ENCODE peak calls at places on chromosome 15, in seven cellular contexts. One of them, this sample, is unnamed.

GRCh38 chr15:74320358-74321247 is 46.8 kb downstream of the CYP11A1 start:
- DNase-seq in B cell: peak
- DNase-seq in LoVo: peak
- DNase-seq in RPMI7951: peak
- DNase-seq in memory B cell: peak
- DNase-seq in Caco-2: no peak
- DNase-seq in T1000: peak
- DNase-seq in this sample: no peak

GRCh38 chr15:80536231-80536630 is 132.0 kb downstream of the ARNT2 start:
- DNase-seq in B cell: no peak
- DNase-seq in LoVo: no peak
- DNase-seq in RPMI7951: no peak
- DNase-seq in memory B cell: no peak
- DNase-seq in Caco-2: no peak
- DNase-seq in T1000: no peak
- DNase-seq in this sample: no peak

GRCh38 chr15:101001796-101002195 is 82.6 kb downstream of the LRRK1 start:
- DNase-seq in B cell: no peak
- DNase-seq in LoVo: no peak
- DNase-seq in RPMI7951: no peak
- DNase-seq in memory B cell: no peak
- DNase-seq in Caco-2: no peak
- DNase-seq in T1000: no peak
- DNase-seq in this sample: no peak

GRCh38 chr15:48112242-48112641 is 8.5 kb upstream of the SLC24A5 start:
- DNase-seq in B cell: no peak
- DNase-seq in LoVo: no peak
- DNase-seq in RPMI7951: no peak
- DNase-seq in memory B cell: no peak
- DNase-seq in Caco-2: peak
- DNase-seq in T1000: no peak
- DNase-seq in this sample: no peak

GRCh38 chr15:77417642-77418041 is 2.3 kb downstream of the PEAK1 start:
- DNase-seq in B cell: no peak
- DNase-seq in LoVo: no peak
- DNase-seq in RPMI7951: no peak
- DNase-seq in memory B cell: no peak
- DNase-seq in Caco-2: no peak
- DNase-seq in T1000: no peak
- DNase-seq in this sample: no peak

GRCh38 chr15:33309602-33310276 is 1.0 kb upstream of the RYR3 start:
- DNase-seq in B cell: no peak
- DNase-seq in LoVo: no peak
- DNase-seq in RPMI7951: peak
- DNase-seq in memory B cell: no peak
- DNase-seq in Caco-2: no peak
- DNase-seq in T1000: no peak
- DNase-seq in this sample: peak

GRCh38 chr15:65541231-65541630 is 11.0 kb downstream of the HACD3 start:
- DNase-seq in B cell: no peak
- DNase-seq in LoVo: no peak
- DNase-seq in RPMI7951: no peak
- DNase-seq in memory B cell: no peak
- DNase-seq in Caco-2: no peak
- DNase-seq in T1000: no peak
- DNase-seq in this sample: no peak

GRCh38 chr15:63791236-63791635 is 42.5 kb downstream of the HERC1 start:
- DNase-seq in B cell: no peak
- DNase-seq in LoVo: no peak
- DNase-seq in RPMI7951: no peak
- DNase-seq in memory B cell: no peak
- DNase-seq in Caco-2: no peak
- DNase-seq in T1000: no peak
- DNase-seq in this sample: no peak

GRCh38 chr15:58932791-58933310 is 628 bp downstream of the SLTM start:
- DNase-seq in B cell: no peak
- DNase-seq in LoVo: no peak
- DNase-seq in RPMI7951: peak
- DNase-seq in memory B cell: no peak
- DNase-seq in Caco-2: no peak
- DNase-seq in T1000: no peak
- DNase-seq in this sample: no peak

GRCh38 chr15:76346666-76347506 is 10.3 kb downstream of the ISL2 start:
- DNase-seq in B cell: peak
- DNase-seq in LoVo: no peak
- DNase-seq in RPMI7951: no peak
- DNase-seq in memory B cell: no peak
- DNase-seq in Caco-2: no peak
- DNase-seq in T1000: no peak
- DNase-seq in this sample: no peak

GRCh38 chr15:100869151-100869999 is 10.3 kb upstream of the ALDH1A3 start:
- DNase-seq in B cell: no peak
- DNase-seq in LoVo: no peak
- DNase-seq in RPMI7951: no peak
- DNase-seq in memory B cell: no peak
- DNase-seq in Caco-2: no peak
- DNase-seq in T1000: no peak
- DNase-seq in this sample: no peak

GRCh38 chr15:44710236-44711088 is 661 bp downstream of the PATL2 start:
- DNase-seq in B cell: peak
- DNase-seq in LoVo: no peak
- DNase-seq in RPMI7951: peak
- DNase-seq in memory B cell: peak
- DNase-seq in Caco-2: no peak
- DNase-seq in T1000: no peak
- DNase-seq in this sample: no peak

GRCh38 chr15:35394416-35394815 is 151.5 kb downstream of the DPH6 start:
- DNase-seq in B cell: no peak
- DNase-seq in LoVo: no peak
- DNase-seq in RPMI7951: no peak
- DNase-seq in memory B cell: no peak
- DNase-seq in Caco-2: no peak
- DNase-seq in T1000: no peak
- DNase-seq in this sample: no peak

GRCh38 chr15:50257924-50258323 is 7.6 kb downstream of the HDC start:
- DNase-seq in B cell: no peak
- DNase-seq in LoVo: no peak
- DNase-seq in RPMI7951: peak
- DNase-seq in memory B cell: no peak
- DNase-seq in Caco-2: no peak
- DNase-seq in T1000: no peak
- DNase-seq in this sample: no peak

GRCh38 chr15:51121118-51121517 is 26.4 kb upstream of the TNFAIP8L3 start:
- DNase-seq in B cell: no peak
- DNase-seq in LoVo: peak
- DNase-seq in RPMI7951: peak
- DNase-seq in memory B cell: no peak
- DNase-seq in Caco-2: no peak
- DNase-seq in T1000: peak
- DNase-seq in this sample: no peak

GRCh38 chr15:99618941-99619411 is 53.2 kb downstream of the MEF2A start:
- DNase-seq in B cell: no peak
- DNase-seq in LoVo: no peak
- DNase-seq in RPMI7951: no peak
- DNase-seq in memory B cell: no peak
- DNase-seq in Caco-2: no peak
- DNase-seq in T1000: no peak
- DNase-seq in this sample: no peak

GRCh38 chr15:45648521-45649200 is 13.8 kb downstream of the SQOR start:
- DNase-seq in B cell: no peak
- DNase-seq in LoVo: peak
- DNase-seq in RPMI7951: peak
- DNase-seq in memory B cell: no peak
- DNase-seq in Caco-2: peak
- DNase-seq in T1000: peak
- DNase-seq in this sample: no peak

GRCh38 chr15:79527821-79528220 is 95.7 kb downstream of the MINAR1 start:
- DNase-seq in B cell: no peak
- DNase-seq in LoVo: no peak
- DNase-seq in RPMI7951: no peak
- DNase-seq in memory B cell: no peak
- DNase-seq in Caco-2: no peak
- DNase-seq in T1000: no peak
- DNase-seq in this sample: no peak

GRCh38 chr15:63504979-63505841 is 817 bp downstream of the USP3 start:
- DNase-seq in B cell: peak
- DNase-seq in LoVo: peak
- DNase-seq in RPMI7951: peak
- DNase-seq in memory B cell: peak
- DNase-seq in Caco-2: peak
- DNase-seq in T1000: peak
- DNase-seq in this sample: no peak

GRCh38 chr15:88681610-88682221 is 42.9 kb downstream of the ISG20 start:
- DNase-seq in B cell: no peak
- DNase-seq in LoVo: no peak
- DNase-seq in RPMI7951: peak
- DNase-seq in memory B cell: no peak
- DNase-seq in Caco-2: no peak
- DNase-seq in T1000: no peak
- DNase-seq in this sample: no peak

GRCh38 chr15:40554164-40554530 is 10.7 kb downstream of the CCDC32 start:
- DNase-seq in B cell: no peak
- DNase-seq in LoVo: no peak
- DNase-seq in RPMI7951: no peak
- DNase-seq in memory B cell: no peak
- DNase-seq in Caco-2: no peak
- DNase-seq in T1000: no peak
- DNase-seq in this sample: no peak

GRCh38 chr15:72169921-72170611 is 27.5 kb downstream of the GRAMD2A start:
- DNase-seq in B cell: no peak
- DNase-seq in LoVo: no peak
- DNase-seq in RPMI7951: no peak
- DNase-seq in memory B cell: no peak
- DNase-seq in Caco-2: peak
- DNase-seq in T1000: no peak
- DNase-seq in this sample: no peak

GRCh38 chr15:63945005-63945788 is 101.1 kb downstream of the DAPK2 start:
- DNase-seq in B cell: peak
- DNase-seq in LoVo: peak
- DNase-seq in RPMI7951: peak
- DNase-seq in memory B cell: peak
- DNase-seq in Caco-2: peak
- DNase-seq in T1000: no peak
- DNase-seq in this sample: peak

GRCh38 chr15:84681822-84682221 is 23.8 kb upstream of the NMB start:
- DNase-seq in B cell: no peak
- DNase-seq in LoVo: no peak
- DNase-seq in RPMI7951: no peak
- DNase-seq in memory B cell: no peak
- DNase-seq in Caco-2: no peak
- DNase-seq in T1000: no peak
- DNase-seq in this sample: no peak

GRCh38 chr15:31605467-31605931 is 278.9 kb downstream of the KLF13 start:
- DNase-seq in B cell: no peak
- DNase-seq in LoVo: no peak
- DNase-seq in RPMI7951: peak
- DNase-seq in memory B cell: no peak
- DNase-seq in Caco-2: no peak
- DNase-seq in T1000: no peak
- DNase-seq in this sample: no peak

GRCh38 chr15:39040861-39041260 is 476.2 kb upstream of the RASGRP1 start:
- DNase-seq in B cell: no peak
- DNase-seq in LoVo: no peak
- DNase-seq in RPMI7951: no peak
- DNase-seq in memory B cell: no peak
- DNase-seq in Caco-2: no peak
- DNase-seq in T1000: no peak
- DNase-seq in this sample: no peak

GRCh38 chr15:34987982-34988873 is at the start of gene ZNF770:
- DNase-seq in B cell: peak
- DNase-seq in LoVo: peak
- DNase-seq in RPMI7951: peak
- DNase-seq in memory B cell: peak
- DNase-seq in Caco-2: peak
- DNase-seq in T1000: peak
- DNase-seq in this sample: peak

GRCh38 chr15:89129123-89129815 is 41.0 kb downstream of the ABHD2 start:
- DNase-seq in B cell: peak
- DNase-seq in LoVo: peak
- DNase-seq in RPMI7951: no peak
- DNase-seq in memory B cell: peak
- DNase-seq in Caco-2: no peak
- DNase-seq in T1000: no peak
- DNase-seq in this sample: peak

GRCh38 chr15:31150732-31151212 is 49.2 kb upstream of the TRPM1 start:
- DNase-seq in B cell: no peak
- DNase-seq in LoVo: no peak
- DNase-seq in RPMI7951: no peak
- DNase-seq in memory B cell: no peak
- DNase-seq in Caco-2: no peak
- DNase-seq in T1000: no peak
- DNase-seq in this sample: no peak

GRCh38 chr15:41289953-41290352 is 42.4 kb downstream of the OIP5 start:
- DNase-seq in B cell: no peak
- DNase-seq in LoVo: no peak
- DNase-seq in RPMI7951: no peak
- DNase-seq in memory B cell: no peak
- DNase-seq in Caco-2: no peak
- DNase-seq in T1000: no peak
- DNase-seq in this sample: no peak

GRCh38 chr15:75786564-75786925 is 56.7 kb upstream of the UBE2Q2 start:
- DNase-seq in B cell: no peak
- DNase-seq in LoVo: no peak
- DNase-seq in RPMI7951: no peak
- DNase-seq in memory B cell: no peak
- DNase-seq in Caco-2: no peak
- DNase-seq in T1000: no peak
- DNase-seq in this sample: no peak

GRCh38 chr15:91857224-91857585 is 3.7 kb downstream of the SLCO3A1 start:
- DNase-seq in B cell: no peak
- DNase-seq in LoVo: no peak
- DNase-seq in RPMI7951: no peak
- DNase-seq in memory B cell: no peak
- DNase-seq in Caco-2: no peak
- DNase-seq in T1000: no peak
- DNase-seq in this sample: no peak

GRCh38 chr15:86701259-86701963 is 621.7 kb downstream of the AGBL1 start:
- DNase-seq in B cell: no peak
- DNase-seq in LoVo: no peak
- DNase-seq in RPMI7951: no peak
- DNase-seq in memory B cell: no peak
- DNase-seq in Caco-2: no peak
- DNase-seq in T1000: no peak
- DNase-seq in this sample: no peak

GRCh38 chr15:42371125-42371524 is 11.8 kb downstream of the CAPN3 start:
- DNase-seq in B cell: no peak
- DNase-seq in LoVo: peak
- DNase-seq in RPMI7951: peak
- DNase-seq in memory B cell: no peak
- DNase-seq in Caco-2: no peak
- DNase-seq in T1000: no peak
- DNase-seq in this sample: no peak

GRCh38 chr15:31483924-31484368 is 157.3 kb downstream of the KLF13 start:
- DNase-seq in B cell: peak
- DNase-seq in LoVo: no peak
- DNase-seq in RPMI7951: no peak
- DNase-seq in memory B cell: no peak
- DNase-seq in Caco-2: no peak
- DNase-seq in T1000: no peak
- DNase-seq in this sample: no peak

GRCh38 chr15:99729920-99730319 is 3.3 kb downstream of the LYSMD4 start:
- DNase-seq in B cell: no peak
- DNase-seq in LoVo: no peak
- DNase-seq in RPMI7951: peak
- DNase-seq in memory B cell: no peak
- DNase-seq in Caco-2: no peak
- DNase-seq in T1000: no peak
- DNase-seq in this sample: no peak

GRCh38 chr15:73388256-73388781 is 19.6 kb upstream of the HCN4 start:
- DNase-seq in B cell: no peak
- DNase-seq in LoVo: peak
- DNase-seq in RPMI7951: peak
- DNase-seq in memory B cell: no peak
- DNase-seq in Caco-2: peak
- DNase-seq in T1000: no peak
- DNase-seq in this sample: no peak

GRCh38 chr15:90860942-90861675 is 7.3 kb upstream of the FURIN start:
- DNase-seq in B cell: no peak
- DNase-seq in LoVo: no peak
- DNase-seq in RPMI7951: no peak
- DNase-seq in memory B cell: no peak
- DNase-seq in Caco-2: no peak
- DNase-seq in T1000: no peak
- DNase-seq in this sample: no peak